ENCODE peak calls at places on chromosomes 16 and 17, in nine cellular contexts. C is astrocyte of the cerebellum; U is CD8-positive, alpha-beta T cell; B is neural progenitor cell; J is BJ; M is GM12865; Y is cardiac muscle cell; N is stomach; R is fibroblast of lung. V is an unnamed sample.

GRCh38 chr16:87945351-87946042 is 5.7 kb upstream of the BANP start:
- DNase-seq in C (peak), U (no peak), B (peak), J (no peak), M (no peak), Y (peak), N (peak), R (peak), V (peak)

GRCh38 chr17:41614098-41614497 is 1.5 kb upstream of the KRT16 start:
- DNase-seq in C (no peak), U (no peak), B (no peak), J (no peak), M (no peak), Y (no peak), N (no peak), R (no peak), V (no peak)

GRCh38 chr16:80910434-80910833 is 96.3 kb downstream of the CMC2 start:
- DNase-seq in C (no peak), U (no peak), B (no peak), J (no peak), M (no peak), Y (no peak), N (no peak), R (no peak), V (no peak)

GRCh38 chr17:57946798-57947358 is 8.3 kb downstream of the CUEDC1 start:
- DNase-seq in C (peak), U (peak), B (no peak), J (no peak), M (peak), Y (peak), N (peak), R (peak), V (peak)

GRCh38 chr16:55000595-55000994 is 69.9 kb downstream of the IRX5 start:
- DNase-seq in C (peak), U (no peak), B (no peak), J (no peak), M (no peak), Y (peak), N (no peak), R (no peak), V (peak)

GRCh38 chr16:57639172-57639571 is 10.7 kb downstream of the ADGRG1 start:
- DNase-seq in C (no peak), U (no peak), B (peak), J (no peak), M (peak), Y (peak), N (peak), R (peak), V (no peak)

GRCh38 chr17:40598928-40599627 is 33.8 kb upstream of the CCR7 start:
- DNase-seq in C (no peak), U (peak), B (no peak), J (no peak), M (peak), Y (peak), N (no peak), R (peak), V (no peak)

GRCh38 chr16:85171809-85172464 is 59.7 kb upstream of the CIBAR2 start:
- DNase-seq in C (no peak), U (no peak), B (no peak), J (no peak), M (no peak), Y (no peak), N (no peak), R (peak), V (peak)

GRCh38 chr17:75396781-75397180 is 8.7 kb downstream of the GRB2 start:
- DNase-seq in C (no peak), U (no peak), B (no peak), J (no peak), M (peak), Y (no peak), N (no peak), R (no peak), V (no peak)

GRCh38 chr17:68460096-68460495 is 2.8 kb upstream of the WIPI1 start:
- DNase-seq in C (no peak), U (no peak), B (no peak), J (no peak), M (peak), Y (no peak), N (no peak), R (no peak), V (no peak)

GRCh38 chr16:990516-991291 is 9.1 kb downstream of the SOX8 start:
- DNase-seq in C (no peak), U (no peak), B (peak), J (no peak), M (no peak), Y (no peak), N (no peak), R (no peak), V (no peak)

GRCh38 chr17:39765766-39766165 is 28.0 kb downstream of the GRB7 start:
- DNase-seq in C (no peak), U (no peak), B (no peak), J (no peak), M (no peak), Y (no peak), N (no peak), R (no peak), V (no peak)

GRCh38 chr17:28097254-28097653 is 54.8 kb downstream of the NLK start:
- DNase-seq in C (no peak), U (no peak), B (no peak), J (no peak), M (no peak), Y (no peak), N (no peak), R (no peak), V (no peak)

GRCh38 chr17:70483624-70484023 is 314.3 kb downstream of the KCNJ2 start:
- DNase-seq in C (no peak), U (no peak), B (no peak), J (no peak), M (no peak), Y (no peak), N (no peak), R (no peak), V (no peak)

GRCh38 chr16:16075463-16076399 is 126.3 kb downstream of the ABCC1 start:
- DNase-seq in C (no peak), U (no peak), B (no peak), J (peak), M (no peak), Y (peak), N (peak), R (peak), V (peak)

GRCh38 chr17:68195667-68196393 is 52.0 kb upstream of the AMZ2 start:
- DNase-seq in C (no peak), U (no peak), B (peak), J (no peak), M (no peak), Y (no peak), N (no peak), R (no peak), V (no peak)

GRCh38 chr16:29906520-29907244 is 6.4 kb downstream of the ASPHD1 start:
- DNase-seq in C (no peak), U (no peak), B (no peak), J (no peak), M (no peak), Y (no peak), N (no peak), R (no peak), V (no peak)

GRCh38 chr17:31564883-31565297 is 173.4 kb downstream of the RAB11FIP4 start:
- DNase-seq in C (no peak), U (no peak), B (peak), J (no peak), M (no peak), Y (peak), N (no peak), R (peak), V (peak)

GRCh38 chr16:86012221-86012620 is 113.3 kb downstream of the IRF8 start:
- DNase-seq in C (no peak), U (no peak), B (no peak), J (no peak), M (no peak), Y (no peak), N (no peak), R (no peak), V (no peak)

GRCh38 chr16:86455116-86455515 is 55.2 kb upstream of the FOXF1 start:
- DNase-seq in C (peak), U (no peak), B (no peak), J (peak), M (no peak), Y (peak), N (no peak), R (peak), V (peak)

GRCh38 chr17:60678118-60678444 is 430 bp downstream of the BCAS3 start:
- DNase-seq in C (no peak), U (no peak), B (no peak), J (no peak), M (no peak), Y (no peak), N (no peak), R (no peak), V (no peak)

GRCh38 chr16:88508376-88508867 is 55.3 kb downstream of the ZFPM1 start:
- DNase-seq in C (no peak), U (no peak), B (no peak), J (no peak), M (no peak), Y (no peak), N (no peak), R (no peak), V (no peak)

GRCh38 chr16:89472711-89473075 is 17.7 kb downstream of the ANKRD11 start:
- DNase-seq in C (no peak), U (no peak), B (no peak), J (no peak), M (no peak), Y (no peak), N (no peak), R (no peak), V (no peak)

GRCh38 chr17:63140255-63140654 is 174.2 kb downstream of the TANC2 start:
- DNase-seq in C (peak), U (no peak), B (no peak), J (no peak), M (peak), Y (peak), N (no peak), R (peak), V (peak)

GRCh38 chr17:17129466-17129865 is 76.7 kb downstream of the PLD6 start:
- DNase-seq in C (no peak), U (no peak), B (no peak), J (no peak), M (no peak), Y (no peak), N (no peak), R (no peak), V (no peak)

GRCh38 chr17:62869885-62870580 is 61.9 kb upstream of the MARCHF10 start:
- DNase-seq in C (peak), U (no peak), B (peak), J (no peak), M (peak), Y (peak), N (no peak), R (peak), V (peak)

GRCh38 chr17:40547079-40547784 is 18.0 kb downstream of the CCR7 start:
- DNase-seq in C (no peak), U (peak), B (no peak), J (no peak), M (peak), Y (no peak), N (peak), R (no peak), V (no peak)

GRCh38 chr16:57960826-57961472 is 10.0 kb downstream of the CNGB1 start:
- DNase-seq in C (no peak), U (no peak), B (no peak), J (no peak), M (no peak), Y (no peak), N (no peak), R (no peak), V (no peak)

GRCh38 chr17:61560071-61560470 is 30.9 kb downstream of the NACA2 start:
- DNase-seq in C (no peak), U (no peak), B (no peak), J (no peak), M (no peak), Y (no peak), N (no peak), R (no peak), V (no peak)

GRCh38 chr16:66378739-66379570 is 12.5 kb downstream of the CDH5 start:
- DNase-seq in C (no peak), U (no peak), B (no peak), J (no peak), M (no peak), Y (no peak), N (no peak), R (no peak), V (no peak)

GRCh38 chr16:71627631-71628236 is 1.8 kb downstream of the MARVELD3 start:
- DNase-seq in C (no peak), U (no peak), B (peak), J (no peak), M (no peak), Y (peak), N (no peak), R (no peak), V (no peak)

GRCh38 chr16:71623597-71623996 is 2.4 kb upstream of the MARVELD3 start:
- DNase-seq in C (no peak), U (no peak), B (no peak), J (no peak), M (peak), Y (no peak), N (no peak), R (no peak), V (no peak)

GRCh38 chr16:71626018-71626857 is at the start of gene MARVELD3:
- DNase-seq in C (no peak), U (peak), B (peak), J (no peak), M (no peak), Y (no peak), N (peak), R (no peak), V (no peak)

GRCh38 chr16:71626858-71627213 is 852 bp downstream of the MARVELD3 start:
- DNase-seq in C (no peak), U (no peak), B (peak), J (no peak), M (no peak), Y (no peak), N (peak), R (no peak), V (no peak)

GRCh38 chr16:71625113-71625850 is 702 bp upstream of the MARVELD3 start:
- DNase-seq in C (no peak), U (no peak), B (no peak), J (no peak), M (no peak), Y (no peak), N (no peak), R (no peak), V (no peak)
- H3K4me3 ChIP-seq in C (no peak), U (no peak), B (no peak), J (no peak), M (no peak), Y (no peak), N (peak), R (no peak), V (no peak)

GRCh38 chr17:76566613-76566943 is 19.1 kb downstream of the ST6GALNAC2 start:
- DNase-seq in C (no peak), U (no peak), B (no peak), J (no peak), M (no peak), Y (no peak), N (no peak), R (no peak), V (no peak)
- TF ChIP-seq CTCF in C (no peak), U (no peak), B (no peak), J (no peak), M (no peak), Y (no peak), N (no peak), R (no peak), V (no peak)

GRCh38 chr17:80678621-80679020 is 134.0 kb downstream of the RPTOR start:
- DNase-seq in C (peak), U (no peak), B (peak), J (no peak), M (no peak), Y (peak), N (no peak), R (peak), V (peak)
- H3K4me3 ChIP-seq in C (no peak), U (no peak), B (peak), J (no peak), M (no peak), Y (no peak), N (no peak), R (no peak), V (no peak)

DNA sequence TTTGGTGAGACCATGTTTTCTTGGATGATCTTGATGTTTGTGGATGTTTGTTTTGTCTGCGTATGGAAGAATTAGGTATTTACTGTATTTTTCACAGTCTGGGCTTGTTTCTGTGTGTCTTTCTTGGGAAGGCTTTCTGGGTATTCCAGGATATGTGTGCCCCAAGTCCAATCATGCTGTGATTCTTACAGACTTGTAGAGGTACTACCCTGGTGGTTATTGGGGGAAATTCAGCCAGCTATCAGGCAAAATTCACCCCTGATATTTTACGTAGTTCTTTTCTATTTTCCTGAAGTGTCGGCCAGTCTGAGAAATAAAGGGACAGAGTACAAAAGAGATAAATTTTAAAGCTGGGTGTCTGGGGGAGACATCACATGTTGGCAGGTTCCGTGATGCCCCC is 33.4 kb upstream of the ARL4D start:
- DNase-seq in C (no peak), U (no peak), B (no peak), J (no peak), M (no peak), Y (no peak), N (no peak), R (no peak), V (no peak)
- TF ChIP-seq CTCF in C (peak), U (no peak), B (peak), J (peak), M (peak), Y (no peak), N (no peak), R (no peak), V (peak)

GRCh38 chr17:750431-751037 is 1.5 kb downstream of the GEMIN4 start:
- DNase-seq in C (no peak), U (no peak), B (no peak), J (no peak), M (no peak), Y (no peak), N (no peak), R (no peak), V (no peak)
- H3K4me3 ChIP-seq in C (peak), U (peak), B (peak), J (no peak), M (peak), Y (peak), N (peak), R (no peak), V (peak)

V was measured in AG10803.